ENCODE peak calls at places on chromosome 17, in seven cellular contexts. One of them, this sample, is unnamed.
A peak's percentile ranks its signal among the peaks of the same experiment; 100 is the strongest.

GRCh38 chr17:48247603-48248002 is 140.0 kb downstream of the SNX11 start:
- DNase-seq in H1: no peak
- DNase-seq in fibroblast of lung: no peak
- DNase-seq in HCT116: no peak
- DNase-seq in PC-3: no peak
- DNase-seq in astrocyte: no peak
- DNase-seq in neural progenitor cell: no peak
- DNase-seq in this sample: no peak

GRCh38 chr17:79789943-79790804 is 6.7 kb downstream of the CBX8 start:
- DNase-seq in H1: no peak
- DNase-seq in fibroblast of lung: no peak
- DNase-seq in HCT116: no peak
- DNase-seq in PC-3: peak; percentile 65
- DNase-seq in astrocyte: no peak
- DNase-seq in neural progenitor cell: peak; percentile 84
- DNase-seq in this sample: no peak

GRCh38 chr17:80931421-80932265 is 60.0 kb upstream of the CHMP6 start:
- DNase-seq in H1: peak; percentile 34
- DNase-seq in fibroblast of lung: peak; percentile 89
- DNase-seq in HCT116: peak; percentile 12
- DNase-seq in PC-3: no peak
- DNase-seq in astrocyte: peak; percentile 83
- DNase-seq in neural progenitor cell: peak; percentile 85
- DNase-seq in this sample: peak; percentile 80

GRCh38 chr17:76947771-76948170 is 79.6 kb downstream of the MGAT5B start:
- DNase-seq in H1: no peak
- DNase-seq in fibroblast of lung: no peak
- DNase-seq in HCT116: no peak
- DNase-seq in PC-3: no peak
- DNase-seq in astrocyte: no peak
- DNase-seq in neural progenitor cell: no peak
- DNase-seq in this sample: no peak

GRCh38 chr17:58317421-58318064 is 11.1 kb downstream of the TSPOAP1 start:
- DNase-seq in H1: no peak
- DNase-seq in fibroblast of lung: peak; percentile 81
- DNase-seq in HCT116: peak; percentile 72
- DNase-seq in PC-3: peak; percentile 95
- DNase-seq in astrocyte: peak; percentile 70
- DNase-seq in neural progenitor cell: peak; percentile 70
- DNase-seq in this sample: peak; percentile 66

GRCh38 chr17:7881655-7882054 is 6.9 kb upstream of the CHD3 start:
- DNase-seq in H1: no peak
- DNase-seq in fibroblast of lung: no peak
- DNase-seq in HCT116: no peak
- DNase-seq in PC-3: no peak
- DNase-seq in astrocyte: no peak
- DNase-seq in neural progenitor cell: no peak
- DNase-seq in this sample: no peak

GRCh38 chr17:78390241-78391050 is 12.0 kb downstream of the PGS1 start:
- DNase-seq in H1: no peak
- DNase-seq in fibroblast of lung: peak; percentile 99
- DNase-seq in HCT116: no peak
- DNase-seq in PC-3: peak; percentile 66
- DNase-seq in astrocyte: peak; percentile 99
- DNase-seq in neural progenitor cell: no peak
- DNase-seq in this sample: peak; percentile 100

GRCh38 chr17:38602862-38603785 is 2.6 kb downstream of the SRCIN1 start:
- DNase-seq in H1: no peak
- DNase-seq in fibroblast of lung: no peak
- DNase-seq in HCT116: no peak
- DNase-seq in PC-3: no peak
- DNase-seq in astrocyte: no peak
- DNase-seq in neural progenitor cell: peak; percentile 43
- DNase-seq in this sample: no peak

GRCh38 chr17:51734462-51734861 is 424.1 kb downstream of the CA10 start:
- DNase-seq in H1: peak; percentile 19
- DNase-seq in fibroblast of lung: no peak
- DNase-seq in HCT116: peak; percentile 12
- DNase-seq in PC-3: peak; percentile 45
- DNase-seq in astrocyte: no peak
- DNase-seq in neural progenitor cell: peak; percentile 29
- DNase-seq in this sample: no peak

GRCh38 chr17:31511583-31511982 is 120.1 kb downstream of the RAB11FIP4 start:
- DNase-seq in H1: no peak
- DNase-seq in fibroblast of lung: no peak
- DNase-seq in HCT116: no peak
- DNase-seq in PC-3: no peak
- DNase-seq in astrocyte: no peak
- DNase-seq in neural progenitor cell: no peak
- DNase-seq in this sample: no peak

GRCh38 chr17:144936-145670 is 7.7 kb downstream of the SCGB1C2 start:
- DNase-seq in H1: no peak
- DNase-seq in fibroblast of lung: no peak
- DNase-seq in HCT116: no peak
- DNase-seq in PC-3: no peak
- DNase-seq in astrocyte: no peak
- DNase-seq in neural progenitor cell: no peak
- DNase-seq in this sample: no peak

GRCh38 chr17:62703776-62704380 is 76.4 kb downstream of the MRC2 start:
- DNase-seq in H1: no peak
- DNase-seq in fibroblast of lung: peak; percentile 48
- DNase-seq in HCT116: no peak
- DNase-seq in PC-3: peak; percentile 90
- DNase-seq in astrocyte: peak; percentile 22
- DNase-seq in neural progenitor cell: peak; percentile 92
- DNase-seq in this sample: peak; percentile 60

DNA sequence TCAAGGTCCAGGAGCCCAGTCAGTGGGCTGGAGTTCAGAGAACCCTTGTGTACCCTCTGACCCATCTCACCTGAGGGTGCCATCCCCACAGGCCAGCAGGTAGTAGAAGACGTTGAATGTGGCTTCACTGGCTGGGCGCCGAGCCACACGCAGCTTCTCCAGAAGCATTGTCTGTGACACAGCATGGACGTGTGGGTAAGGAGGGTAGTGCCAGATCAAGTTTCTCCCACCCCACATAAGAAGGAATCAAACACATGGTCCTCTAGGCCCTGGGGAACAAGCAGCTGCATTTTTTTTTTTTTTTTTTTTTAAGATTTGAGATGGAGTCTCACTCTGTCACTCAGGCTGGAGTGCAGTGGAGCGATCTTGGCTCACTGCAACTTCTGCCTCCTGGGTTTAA is 60.9 kb downstream of the MYO18A start:
- DNase-seq in H1: no peak
- DNase-seq in fibroblast of lung: no peak
- DNase-seq in HCT116: no peak
- DNase-seq in PC-3: no peak
- DNase-seq in astrocyte: no peak
- DNase-seq in neural progenitor cell: no peak
- DNase-seq in this sample: no peak
- H3K9ac ChIP-seq in H1: no peak overlapping the region
- H3K9ac ChIP-seq in fibroblast of lung: no peak overlapping the region
- H3K9ac ChIP-seq in HCT116: no peak overlapping the region
- H3K9ac ChIP-seq in PC-3: no peak overlapping the region
- H3K9ac ChIP-seq in astrocyte: no peak overlapping the region
- H3K9ac ChIP-seq in neural progenitor cell: no peak overlapping the region
- H3K9ac ChIP-seq in this sample: no peak overlapping the region

GRCh38 chr17:30237296-30238002 is 2.0 kb upstream of the SLC6A4 start:
- DNase-seq in H1: no peak
- DNase-seq in fibroblast of lung: no peak
- DNase-seq in HCT116: no peak
- DNase-seq in PC-3: no peak
- DNase-seq in astrocyte: no peak
- DNase-seq in neural progenitor cell: peak; percentile 40
- DNase-seq in this sample: no peak

GRCh38 chr17:30240177-30240576 is 4.7 kb upstream of the SLC6A4 start:
- DNase-seq in H1: no peak
- DNase-seq in fibroblast of lung: no peak
- DNase-seq in HCT116: no peak
- DNase-seq in PC-3: no peak
- DNase-seq in astrocyte: no peak
- DNase-seq in neural progenitor cell: no peak
- DNase-seq in this sample: no peak

GRCh38 chr17:30238003-30238344 is 2.5 kb upstream of the SLC6A4 start:
- DNase-seq in H1: no peak
- DNase-seq in fibroblast of lung: no peak
- DNase-seq in HCT116: no peak
- DNase-seq in PC-3: no peak
- DNase-seq in astrocyte: no peak
- DNase-seq in neural progenitor cell: no peak
- DNase-seq in this sample: no peak

GRCh38 chr17:30239089-30239462 is 3.6 kb upstream of the SLC6A4 start:
- DNase-seq in H1: no peak
- DNase-seq in fibroblast of lung: no peak
- DNase-seq in HCT116: no peak
- DNase-seq in PC-3: no peak
- DNase-seq in astrocyte: no peak
- DNase-seq in neural progenitor cell: no peak
- DNase-seq in this sample: no peak

DNA sequence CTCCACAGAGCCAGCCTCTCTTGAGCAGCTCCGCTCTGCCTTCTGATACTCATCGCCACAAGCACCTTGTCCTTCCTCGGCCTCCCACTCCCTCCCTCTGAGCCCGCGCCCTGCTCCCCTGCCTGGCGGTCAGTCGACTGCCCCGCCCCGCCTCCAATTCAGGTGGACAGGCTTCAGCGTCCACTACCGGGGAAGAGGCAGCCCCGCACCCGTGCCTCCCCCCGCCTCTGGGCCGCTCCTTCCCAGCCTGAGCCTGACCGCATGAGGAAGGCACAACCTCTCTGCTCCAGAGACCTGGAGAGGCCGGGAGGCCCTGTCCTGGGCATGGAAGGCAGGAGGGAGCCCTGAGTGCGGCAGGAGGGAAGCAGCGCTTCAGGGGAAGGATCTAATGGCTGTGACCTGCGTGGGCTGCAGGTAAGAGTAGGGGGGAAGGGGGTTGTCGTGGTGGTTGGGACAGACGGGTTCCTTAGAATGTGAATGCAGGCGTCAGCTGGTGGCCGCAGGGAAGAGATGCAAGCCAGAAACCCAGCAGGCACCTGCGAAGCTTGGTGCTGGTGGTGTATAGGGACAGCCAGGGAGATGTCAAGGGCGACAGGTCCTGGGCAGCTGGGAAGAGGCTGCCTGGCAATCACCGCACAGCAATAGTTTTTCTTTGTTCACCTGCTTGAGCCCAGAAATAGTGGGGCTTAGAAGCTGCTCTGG is 3.0 kb upstream of the SLC6A4 start:
- DNase-seq in H1: no peak
- DNase-seq in fibroblast of lung: no peak
- DNase-seq in HCT116: no peak
- DNase-seq in PC-3: no peak
- DNase-seq in astrocyte: no peak
- DNase-seq in neural progenitor cell: peak; percentile 60
- DNase-seq in this sample: no peak
- H3K4me2 ChIP-seq in H1: peak overlapping the region; percentile 95
- H3K4me2 ChIP-seq in fibroblast of lung: no peak overlapping the region
- H3K4me2 ChIP-seq in HCT116: no peak overlapping the region
- H3K4me2 ChIP-seq in PC-3: no peak overlapping the region
- H3K4me2 ChIP-seq in astrocyte: peak overlapping the region; percentile 21
- H3K4me2 ChIP-seq in neural progenitor cell: peak overlapping the region; percentile 50
- H3K4me2 ChIP-seq in this sample: peak overlapping the region; percentile 26

GRCh38 chr17:2335726-2336214 is 487 bp downstream of the TSR1 start:
- DNase-seq in H1: no peak
- DNase-seq in fibroblast of lung: peak; percentile 36
- DNase-seq in HCT116: no peak
- DNase-seq in PC-3: no peak
- DNase-seq in astrocyte: no peak
- DNase-seq in neural progenitor cell: peak; percentile 36
- DNase-seq in this sample: peak; percentile 7

GRCh38 chr17:2336215-2337151 is at the start of gene TSR1:
- DNase-seq in H1: peak; percentile 67
- DNase-seq in fibroblast of lung: peak; percentile 91
- DNase-seq in HCT116: peak; percentile 74
- DNase-seq in PC-3: peak; percentile 85
- DNase-seq in astrocyte: peak; percentile 82
- DNase-seq in neural progenitor cell: peak; percentile 95
- DNase-seq in this sample: peak; percentile 95

GRCh38 chr17:2337152-2337810 is at the start of gene SGSM2:
- DNase-seq in H1: no peak
- DNase-seq in fibroblast of lung: peak; percentile 50
- DNase-seq in HCT116: no peak
- DNase-seq in PC-3: peak; percentile 38
- DNase-seq in astrocyte: peak; percentile 24
- DNase-seq in neural progenitor cell: peak; percentile 77
- DNase-seq in this sample: peak; percentile 65

DNA sequence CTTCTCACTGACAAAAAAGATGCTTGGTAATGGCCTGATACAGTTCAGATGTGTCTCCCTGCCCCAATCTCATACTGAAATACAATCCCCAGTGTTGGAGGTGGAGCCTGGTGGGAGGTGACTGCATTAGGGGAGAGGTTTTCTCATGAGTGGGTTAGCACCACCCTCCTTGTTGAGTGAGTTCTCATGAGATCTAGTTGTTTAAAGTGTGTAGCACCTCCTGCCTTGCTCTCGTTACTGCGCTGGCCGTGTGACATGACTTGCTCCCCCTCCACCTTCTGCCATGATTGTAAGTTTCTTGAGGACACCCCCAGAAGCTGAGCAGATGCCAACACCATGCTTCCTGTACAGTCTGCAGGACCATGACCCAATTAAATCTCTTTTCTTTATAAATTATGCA is 5.0 kb downstream of the TSR1 start:
- DNase-seq in H1: no peak
- DNase-seq in fibroblast of lung: no peak
- DNase-seq in HCT116: no peak
- DNase-seq in PC-3: no peak
- DNase-seq in astrocyte: no peak
- DNase-seq in neural progenitor cell: no peak
- DNase-seq in this sample: no peak
- H2AFZ ChIP-seq in H1: no peak overlapping the region
- H2AFZ ChIP-seq in fibroblast of lung: no peak overlapping the region
- H2AFZ ChIP-seq in HCT116: no peak overlapping the region
- H2AFZ ChIP-seq in PC-3: no peak overlapping the region
- H2AFZ ChIP-seq in astrocyte: no peak overlapping the region
- H2AFZ ChIP-seq in neural progenitor cell: no peak overlapping the region
- H2AFZ ChIP-seq in this sample: no peak overlapping the region

DNA sequence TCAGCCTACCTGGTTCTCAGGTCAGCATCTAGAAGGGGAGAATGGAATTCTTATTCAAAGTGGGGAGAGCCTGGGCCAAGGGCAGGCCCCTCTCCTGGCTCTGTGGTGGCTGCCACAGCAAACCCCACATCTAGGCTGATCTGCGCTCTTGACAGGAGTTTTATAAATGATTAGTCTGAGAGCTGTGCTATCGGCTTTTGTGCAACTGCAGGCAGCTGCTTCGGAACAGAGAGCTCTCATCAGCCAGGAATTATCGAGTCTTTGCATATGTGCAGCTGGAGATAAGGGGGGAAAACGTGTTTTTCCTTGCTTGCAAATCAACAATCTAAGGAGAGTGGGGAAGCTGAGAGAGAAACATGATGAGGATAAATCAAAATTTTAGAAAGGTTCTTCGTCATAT is 91.7 kb downstream of the HS3ST3A1 start:
- DNase-seq in H1: no peak
- DNase-seq in fibroblast of lung: peak; percentile 81
- DNase-seq in HCT116: no peak
- DNase-seq in PC-3: no peak
- DNase-seq in astrocyte: peak; percentile 71
- DNase-seq in neural progenitor cell: peak; percentile 15
- DNase-seq in this sample: no peak
- H3K9ac ChIP-seq in H1: no peak overlapping the region
- H3K9ac ChIP-seq in fibroblast of lung: no peak overlapping the region
- H3K9ac ChIP-seq in HCT116: no peak overlapping the region
- H3K9ac ChIP-seq in PC-3: no peak overlapping the region
- H3K9ac ChIP-seq in astrocyte: no peak overlapping the region
- H3K9ac ChIP-seq in neural progenitor cell: no peak overlapping the region
- H3K9ac ChIP-seq in this sample: peak overlapping the region; percentile 72

This sample was measured in mesenchymal stem cell.